ENCODE peak calls at places on chromosomes 13 and 19, in nine cellular contexts. U is lung; M is mesendoderm; H is GM12878; S is endothelial cell of umbilical vein; P is HAP-1; X is uterus; G is CD8-positive, alpha-beta T cell; R is iPS DF 6.9. E is an unnamed sample.

GRCh38 chr13:35086667-35087066 is 144.6 kb downstream of the NBEA start:
- DNase-seq in U (no peak), M (no peak), H (no peak), S (no peak), P (no peak), X (no peak), G (no peak), R (no peak), E (no peak)

GRCh38 chr19:35033067-35034004 is 3.1 kb downstream of the SCN1B start:
- DNase-seq in U (no peak), M (no peak), H (no peak), S (no peak), P (no peak), X (no peak), G (no peak), R (no peak), E (no peak)

GRCh38 chr19:34676697-34677385 is at the start of gene SCGB2B2:
- DNase-seq in U (peak; percentile 69), M (no peak), H (peak; percentile 50), S (no peak), P (no peak), X (no peak), G (peak; percentile 44), R (peak; percentile 39), E (no peak)

GRCh38 chr19:58317481-58318072 is 9.2 kb upstream of the ZSCAN22 start:
- DNase-seq in U (no peak), M (peak; percentile 42), H (no peak), S (peak; percentile 38), P (no peak), X (no peak), G (no peak), R (no peak), E (no peak)

GRCh38 chr13:34358811-34359513 is 541.0 kb downstream of the RFC3 start:
- DNase-seq in U (no peak), M (no peak), H (no peak), S (no peak), P (no peak), X (no peak), G (no peak), R (no peak), E (no peak)

GRCh38 chr13:39105110-39105509 is 66.9 kb downstream of the NHLRC3 start:
- DNase-seq in U (no peak), M (no peak), H (no peak), S (peak; percentile 18), P (no peak), X (no peak), G (no peak), R (no peak), E (no peak)

GRCh38 chr13:98510156-98510509 is 66.8 kb downstream of the STK24 start:
- DNase-seq in U (no peak), M (no peak), H (no peak), S (no peak), P (no peak), X (no peak), G (no peak), R (no peak), E (no peak)

GRCh38 chr13:51286135-51287002 is 53.1 kb upstream of the SERPINE3 start:
- DNase-seq in U (peak; percentile 78), M (peak; percentile 81), H (peak; percentile 7), S (peak; percentile 73), P (peak; percentile 74), X (peak; percentile 79), G (peak; percentile 24), R (peak; percentile 68), E (peak; percentile 50)

GRCh38 chr19:29524912-29525870 is 603 bp upstream of the VSTM2B start:
- DNase-seq in U (no peak), M (peak; percentile 53), H (no peak), S (no peak), P (no peak), X (no peak), G (no peak), R (no peak), E (no peak)

GRCh38 chr19:30634431-30634830 is 262.2 kb downstream of the ZNF536 start:
- DNase-seq in U (no peak), M (no peak), H (no peak), S (no peak), P (no peak), X (no peak), G (no peak), R (no peak), E (no peak)

GRCh38 chr19:18666304-18666703 is 17.2 kb upstream of the CRTC1 start:
- DNase-seq in U (no peak), M (no peak), H (no peak), S (no peak), P (no peak), X (no peak), G (no peak), R (no peak), E (no peak)

GRCh38 chr19:52221031-52221430 is 31.2 kb downstream of the PPP2R1A start:
- DNase-seq in U (no peak), M (no peak), H (no peak), S (no peak), P (no peak), X (no peak), G (no peak), R (no peak), E (no peak)

GRCh38 chr19:35780717-35781116 is 5.4 kb downstream of the ARHGAP33 start:
- DNase-seq in U (no peak), M (no peak), H (no peak), S (no peak), P (no peak), X (no peak), G (no peak), R (no peak), E (no peak)

GRCh38 chr19:17871878-17872250 is at the start of gene SLC5A5:
- DNase-seq in U (no peak), M (no peak), H (no peak), S (no peak), P (no peak), X (no peak), G (no peak), R (no peak), E (no peak)

GRCh38 chr19:54121259-54121658 is 5.7 kb downstream of the PRPF31 start:
- DNase-seq in U (no peak), M (no peak), H (no peak), S (no peak), P (no peak), X (no peak), G (no peak), R (no peak), E (no peak)

DNA sequence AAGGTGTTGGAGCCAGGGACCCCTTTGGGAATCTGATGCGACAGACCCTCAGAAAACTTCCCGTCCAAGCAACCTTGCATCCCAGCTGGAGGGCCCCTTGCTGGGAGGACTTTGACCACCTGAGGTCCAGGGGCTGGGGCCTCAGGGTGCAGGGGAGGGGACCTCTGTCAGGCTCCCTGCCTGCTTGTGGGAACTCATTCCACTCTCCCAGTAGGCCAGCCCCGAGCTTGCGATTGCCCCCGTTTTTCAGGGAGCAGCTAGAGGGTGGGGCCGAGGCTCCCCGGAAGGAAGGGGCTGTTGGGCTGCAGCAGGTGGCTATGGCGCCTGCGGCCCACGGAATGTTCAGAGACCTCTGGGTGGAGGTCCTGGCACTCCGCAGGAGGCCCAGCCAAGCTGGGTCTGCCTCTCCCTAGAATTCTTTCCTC is 2.8 kb downstream of the GNA11 start:
- DNase-seq in U (no peak), M (no peak), H (no peak), S (no peak), P (no peak), X (no peak), G (no peak), R (no peak), E (no peak)
- H3K27me3 ChIP-seq in U (no peaks in the 10 kb centered on the region), M (no peaks in the 10 kb centered on the region), H (no peaks in the 10 kb centered on the region), S (no peaks in the 10 kb centered on the region), P (no peaks in the 10 kb centered on the region), X (no peaks in the 10 kb centered on the region), G (no peaks in the 10 kb centered on the region), R (no peaks in the 10 kb centered on the region), E (peaks cover 5% of the 10 kb centered on the region)

DNA sequence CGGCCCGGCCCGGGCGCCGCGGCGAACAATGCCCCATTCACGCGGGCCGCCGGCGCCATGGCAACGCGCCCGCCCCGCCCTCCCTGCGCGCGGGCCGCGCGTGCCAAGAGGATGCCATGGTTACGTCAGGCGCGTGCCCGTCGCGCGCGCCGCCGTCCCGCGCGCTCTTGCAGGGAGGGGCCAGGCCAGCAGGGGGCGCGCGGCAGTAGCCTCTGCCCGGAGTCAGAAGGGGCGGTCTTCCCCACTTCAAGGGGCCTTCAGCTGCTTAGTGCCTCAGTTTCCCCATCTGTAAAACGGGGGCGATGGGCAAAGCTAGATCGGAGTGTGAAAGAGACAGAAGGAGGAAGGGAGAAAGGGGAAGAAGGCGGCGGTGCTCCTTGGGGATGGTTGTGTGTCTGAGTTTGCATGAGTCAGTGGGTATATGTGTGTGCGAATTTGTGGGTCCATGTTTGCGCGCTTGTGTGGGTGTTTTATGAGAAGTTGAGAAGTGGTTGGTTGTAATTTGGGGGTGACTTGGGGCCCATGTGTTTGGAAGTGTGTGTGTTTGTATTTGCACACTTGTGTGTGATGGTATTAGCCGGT is 11.6 kb upstream of the NFIX start:
- DNase-seq in U (peak; percentile 69), M (peak; percentile 80), H (no peak), S (peak; percentile 83), P (peak; percentile 51), X (peak; percentile 85), G (peak; percentile 64), R (no peak), E (peak; percentile 86)
- H3K4me3 ChIP-seq in U (no peak overlapping the region), M (no peak overlapping the region), H (peak overlapping the region; percentile 16), S (no peak overlapping the region), P (peak overlapping the region; percentile 22), X (no peak overlapping the region), G (no peak overlapping the region), R (peak overlapping the region; percentile 5), E (no peak overlapping the region)

DNA sequence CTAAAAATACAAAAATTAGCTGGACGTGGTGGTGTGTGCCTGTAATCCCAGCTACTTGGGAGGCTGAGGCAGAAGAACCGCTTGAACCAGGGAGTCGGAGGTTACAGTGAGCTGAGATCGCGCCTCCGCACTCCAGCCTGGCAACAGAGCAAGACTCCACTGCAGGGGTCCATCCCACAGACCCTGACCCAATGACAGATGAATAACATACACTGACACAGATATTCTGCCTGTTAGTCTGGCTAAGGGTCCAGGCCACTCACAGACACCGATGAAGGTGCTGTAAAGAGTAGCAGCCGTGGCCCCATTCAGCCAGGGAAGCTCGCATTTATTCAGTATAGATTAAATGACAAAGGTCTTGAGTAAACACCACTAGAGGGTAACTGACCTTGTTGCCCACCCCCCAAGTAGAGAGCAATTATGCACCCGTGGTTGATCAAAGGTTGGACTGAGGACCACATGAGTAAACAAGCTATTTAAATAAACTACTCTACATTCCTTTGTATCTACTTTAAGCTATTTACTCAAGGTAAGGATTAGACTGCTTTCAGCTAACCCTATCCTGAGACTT is 8.5 kb upstream of the CRYL1 start:
- DNase-seq in U (no peak), M (no peak), H (no peak), S (no peak), P (no peak), X (no peak), G (no peak), R (no peak), E (no peak)
- H3K27me3 ChIP-seq in U (no peaks in the 10 kb centered on the region), M (no peaks in the 10 kb centered on the region), H (no peaks in the 10 kb centered on the region), S (no peaks in the 10 kb centered on the region), P (no peaks in the 10 kb centered on the region), X (no peaks in the 10 kb centered on the region), G (no peaks in the 10 kb centered on the region), R (no peaks in the 10 kb centered on the region), E (no peaks in the 10 kb centered on the region)

GRCh38 chr13:27008733-27009132 is 162.9 kb downstream of the USP12 start:
- DNase-seq in U (no peak), M (no peak), H (no peak), S (no peak), P (no peak), X (no peak), G (no peak), R (no peak), E (no peak)
- H3K4me3 ChIP-seq in U (no peak overlapping the region), M (no peak overlapping the region), H (no peak overlapping the region), S (no peak overlapping the region), P (no peak overlapping the region), X (no peak overlapping the region), G (no peak overlapping the region), R (no peak overlapping the region), E (no peak overlapping the region)

GRCh38 chr13:43924549-43925245 is 45.0 kb downstream of the LACC1 start:
- DNase-seq in U (no peak), M (no peak), H (peak; percentile 19), S (no peak), P (no peak), X (no peak), G (no peak), R (no peak), E (no peak)
- H3K27me3 ChIP-seq in U (no peaks in the 10 kb centered on the region), M (no peaks in the 10 kb centered on the region), H (no peaks in the 10 kb centered on the region), S (peaks cover 3% of the 10 kb centered on the region), P (no peaks in the 10 kb centered on the region), X (no peaks in the 10 kb centered on the region), G (no peaks in the 10 kb centered on the region), R (no peaks in the 10 kb centered on the region), E (no peaks in the 10 kb centered on the region)

E was measured in naive thymus-derived CD4-positive, alpha-beta T cell.